ENCODE peak calls at places on chromosomes 11 and 22, in seven cellular contexts. P is Peyer's patch, A is aorta, J is body of pancreas, T is upper lobe of left lung, M is fibroblast of lung, W is NT2/D1. B is an unnamed sample.

GRCh38 chr11:120746836-120747609 is 235.5 kb downstream of the GRIK4 start:
- DNase-seq in M (no peak), P (no peak), A (no peak), J (no peak), W (no peak), T (no peak), B (no peak)

GRCh38 chr22:46758867-46759290 is 3.6 kb upstream of the TBC1D22A start:
- DNase-seq in T (peak; percentile 78), A (peak; percentile 73), J (peak; percentile 75), P (peak; percentile 63), M (peak; percentile 58), W (no peak), B (peak; percentile 70)

GRCh38 chr22:26952654-26953379 is 295.4 kb downstream of the MIAT start:
- DNase-seq in J (no peak), P (no peak), M (no peak), A (no peak), T (no peak), W (no peak), B (no peak)

GRCh38 chr22:29251981-29252978 is 15.5 kb downstream of the RHBDD3 start:
- DNase-seq in M (no peak), T (no peak), J (no peak), P (no peak), A (no peak), W (no peak), B (no peak)

GRCh38 chr22:19957445-19957844 is 15.8 kb upstream of the TXNRD2 start:
- DNase-seq in M (no peak), W (no peak), P (no peak), J (no peak), A (peak; percentile 44), T (no peak), B (no peak)

GRCh38 chr11:27076121-27076589 is 35.5 kb downstream of the BBOX1 start:
- DNase-seq in J (no peak), T (no peak), P (no peak), A (no peak), M (no peak), W (no peak), B (no peak)

GRCh38 chr11:69295079-69295994 is 1.4 kb downstream of the MYEOV start:
- DNase-seq in J (no peak), M (no peak), T (no peak), W (no peak), A (no peak), P (peak; percentile 50), B (no peak)

GRCh38 chr11:132186699-132187098 is 816.3 kb downstream of the NTM start:
- DNase-seq in P (no peak), T (no peak), J (no peak), W (peak; percentile 8), A (no peak), M (no peak), B (no peak)

GRCh38 chr11:10550503-10550902 is 9.5 kb upstream of the RNF141 start:
- DNase-seq in T (no peak), A (no peak), J (no peak), P (no peak), M (peak; percentile 73), W (no peak), B (no peak)

GRCh38 chr11:6096417-6096816 is 11.1 kb upstream of the OR56B4 start:
- DNase-seq in A (no peak), P (no peak), M (no peak), T (no peak), J (no peak), W (no peak), B (no peak)

GRCh38 chr11:10529279-10529678 is 11.7 kb downstream of the RNF141 start:
- DNase-seq in T (no peak), W (no peak), P (no peak), J (no peak), M (peak; percentile 88), A (no peak), B (no peak)

GRCh38 chr11:93567406-93567819 is 24.2 kb upstream of the SMCO4 start:
- DNase-seq in W (no peak), M (peak; percentile 47), J (peak; percentile 91), P (no peak), T (no peak), A (peak; percentile 92), B (no peak)

GRCh38 chr22:49678137-49678841 is 149.4 kb downstream of the BRD1 start:
- DNase-seq in P (no peak), W (no peak), J (no peak), A (no peak), M (no peak), T (no peak), B (no peak)

GRCh38 chr11:64173616-64174355 is 7.9 kb upstream of the MACROD1 start:
- DNase-seq in J (no peak), W (no peak), A (no peak), M (peak; percentile 24), T (no peak), P (no peak), B (no peak)

GRCh38 chr11:66857234-66857926 is 516 bp downstream of the LRFN4 start:
- DNase-seq in J (no peak), T (no peak), M (peak; percentile 16), A (no peak), W (no peak), P (no peak), B (peak; percentile 41)

GRCh38 chr11:70536051-70536877 is 137.9 kb downstream of the CTTN start:
- DNase-seq in T (no peak), J (no peak), A (peak; percentile 33), M (no peak), P (peak; percentile 26), W (no peak), B (no peak)

GRCh38 chr22:34599567-34599966 is 466.4 kb upstream of the ISX start:
- DNase-seq in P (no peak), A (no peak), T (no peak), W (no peak), J (no peak), M (no peak), B (no peak)

GRCh38 chr22:36768616-36769015 is 7.3 kb downstream of the IFT27 start:
- DNase-seq in J (no peak), A (no peak), P (no peak), M (no peak), W (no peak), T (no peak), B (peak; percentile 2)

GRCh38 chr11:62433141-62433543 is 14.3 kb downstream of the SCGB1A1 start:
- DNase-seq in A (no peak), J (peak; percentile 25), W (no peak), M (no peak), P (no peak), T (no peak), B (no peak)

GRCh38 chr11:12121011-12121410 is 10.6 kb downstream of the MICAL2 start:
- DNase-seq in P (no peak), J (no peak), W (no peak), A (no peak), T (no peak), M (no peak), B (no peak)

GRCh38 chr11:102470257-102470656 is 17.7 kb upstream of the TMEM123 start:
- DNase-seq in P (no peak), W (no peak), M (no peak), T (no peak), A (no peak), J (no peak), B (no peak)

GRCh38 chr11:10395196-10395897 is 59.7 kb upstream of the AMPD3 start:
- DNase-seq in M (no peak), A (no peak), P (no peak), T (no peak), J (no peak), W (no peak), B (peak; percentile 33)

GRCh38 chr22:46577361-46578249 is 40.2 kb upstream of the CELSR1 start:
- DNase-seq in P (peak; percentile 69), T (peak; percentile 25), W (no peak), J (no peak), A (peak; percentile 54), M (no peak), B (no peak)

DNA sequence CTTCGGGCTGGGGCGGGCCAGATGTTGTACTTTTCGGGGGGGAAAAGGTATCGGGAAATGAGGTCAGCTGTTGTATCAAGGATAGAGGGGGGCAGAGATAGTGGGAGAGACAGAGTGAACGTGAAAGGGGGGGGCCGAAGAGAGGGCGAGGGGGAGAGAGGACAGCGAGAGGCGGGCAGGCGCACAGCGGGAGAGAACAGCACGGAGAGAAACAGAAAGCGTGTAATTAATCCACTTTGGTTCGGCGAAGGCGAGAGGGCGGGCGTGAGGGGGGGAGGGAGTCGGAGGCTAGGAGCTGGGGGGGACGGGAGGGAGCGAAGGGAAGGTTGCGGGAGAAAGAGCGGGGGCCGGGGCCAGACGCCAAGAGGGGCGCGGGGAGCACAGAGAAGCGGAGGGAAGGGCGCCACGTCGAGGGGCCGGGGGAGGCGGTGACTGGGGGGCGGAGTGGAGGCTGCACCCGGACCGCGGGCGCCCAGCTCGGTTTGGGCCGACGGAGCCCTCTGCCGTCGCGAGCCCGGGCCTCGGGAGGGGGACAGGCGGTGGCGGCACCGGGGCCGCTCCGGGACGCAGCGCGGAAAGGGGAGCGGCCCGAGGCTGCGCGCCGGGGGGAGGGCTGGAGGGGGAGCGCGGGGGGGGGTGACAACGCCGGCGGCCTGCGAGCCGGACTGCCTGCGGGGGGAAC is 612 bp downstream of the IGF2 start:
- DNase-seq in T (no peak), M (no peak), W (no peak), J (no peak), A (peak; percentile 39), P (no peak), B (no peak)
- H3K4me3 ChIP-seq in T (peak overlapping the region; percentile 7), M (no peak overlapping the region), W (peak overlapping the region; percentile 15), J (no peak overlapping the region), A (peak overlapping the region; percentile 28), P (peak overlapping the region; percentile 45), B (no peak overlapping the region)

DNA sequence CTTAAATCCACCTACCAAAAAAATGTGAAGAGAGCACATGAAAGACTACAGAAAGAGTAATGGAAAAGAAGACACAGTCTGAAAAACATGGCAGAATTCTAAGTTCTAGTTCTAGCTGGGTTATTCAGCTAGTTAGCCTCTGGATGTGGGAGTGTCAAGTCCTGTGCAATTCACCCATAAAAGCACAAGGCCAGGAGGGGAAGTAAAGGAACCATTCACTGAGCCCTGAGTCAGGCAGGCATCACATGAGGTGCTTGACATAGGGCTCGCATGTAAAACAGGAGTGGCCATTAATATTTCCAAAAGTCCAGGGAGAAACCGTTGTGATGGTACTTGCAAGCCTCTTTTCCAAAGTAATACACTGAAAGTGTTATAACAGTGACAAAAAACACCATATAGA is 103.7 kb downstream of the GAB2 start:
- DNase-seq in J (peak; percentile 19), T (peak; percentile 70), W (no peak), M (no peak), A (no peak), P (no peak), B (no peak)
- H3K4me1 ChIP-seq in J (peaks cover 18% of the 10 kb centered on the region), T (peaks cover 59% of the 10 kb centered on the region), W (no peaks in the 10 kb centered on the region), M (peaks cover 10% of the 10 kb centered on the region), A (peaks cover 14% of the 10 kb centered on the region), P (no peaks in the 10 kb centered on the region), B (peaks cover 3% of the 10 kb centered on the region)

DNA sequence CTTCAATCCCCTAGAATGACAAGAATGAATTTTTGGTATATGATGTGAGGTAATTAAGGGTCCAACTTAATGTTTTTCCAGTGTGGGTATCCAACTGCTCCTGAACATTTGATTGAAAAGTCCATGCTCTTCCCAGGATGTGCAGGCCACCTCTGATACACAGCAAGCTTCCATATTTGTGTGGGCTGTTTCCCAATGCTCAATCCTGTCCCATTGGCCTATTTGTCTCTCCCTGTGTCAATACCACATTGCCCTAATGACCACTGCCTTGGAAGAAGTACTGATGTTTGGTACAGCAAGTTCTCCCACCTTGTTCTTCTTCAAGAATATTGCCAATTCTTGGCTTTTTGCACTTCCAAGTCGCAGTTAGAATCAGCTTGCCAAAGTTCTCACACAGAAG is 42.9 kb downstream of the KCNQ1OT1 start:
- DNase-seq in W (no peak), P (no peak), T (no peak), J (no peak), M (no peak), A (no peak), B (no peak)
- H3K9me3 ChIP-seq in W (peaks cover 37% of the 10 kb centered on the region), P (no peaks in the 10 kb centered on the region), T (peaks cover 30% of the 10 kb centered on the region), J (no peaks in the 10 kb centered on the region), M (no peaks in the 10 kb centered on the region), A (peaks cover 27% of the 10 kb centered on the region), B (no peaks in the 10 kb centered on the region)

GRCh38 chr11:117546431-117547160 is 218.9 kb downstream of the CEP164 start:
- DNase-seq in W (no peak), A (peak; percentile 8), J (no peak), T (no peak), P (no peak), M (no peak), B (peak; percentile 79)
- H3K4me3 ChIP-seq in W (no peak overlapping the region), A (no peak overlapping the region), J (no peak overlapping the region), T (no peak overlapping the region), P (no peak overlapping the region), M (no peak overlapping the region), B (no peak overlapping the region)

B was measured in HAP-1.